ENCODE peak calls at places on chromosome 7, in eight cellular contexts. One of them, this sample, is unnamed.

GRCh38 chr7:115145512-115145911 is 223.6 kb downstream of the MDFIC start:
- DNase-seq in HepG2: no peak
- DNase-seq in sigmoid colon: no peak
- DNase-seq in SK-N-MC: no peak
- DNase-seq in HCT116: no peak
- DNase-seq in breast epithelium: no peak
- DNase-seq in SK-N-SH: no peak
- DNase-seq in K562: no peak
- DNase-seq in this sample: no peak

GRCh38 chr7:150402671-150403321 is 23.7 kb downstream of the ZNF775 start:
- DNase-seq in HepG2: peak; percentile 76
- DNase-seq in sigmoid colon: peak; percentile 42
- DNase-seq in SK-N-MC: no peak
- DNase-seq in HCT116: no peak
- DNase-seq in breast epithelium: no peak
- DNase-seq in SK-N-SH: no peak
- DNase-seq in K562: no peak
- DNase-seq in this sample: no peak

GRCh38 chr7:105352922-105353668 is 35.6 kb downstream of the SRPK2 start:
- DNase-seq in HepG2: no peak
- DNase-seq in sigmoid colon: no peak
- DNase-seq in SK-N-MC: no peak
- DNase-seq in HCT116: no peak
- DNase-seq in breast epithelium: no peak
- DNase-seq in SK-N-SH: no peak
- DNase-seq in K562: no peak
- DNase-seq in this sample: no peak

GRCh38 chr7:3605222-3605621 is 304.2 kb downstream of the SDK1 start:
- DNase-seq in HepG2: no peak
- DNase-seq in sigmoid colon: no peak
- DNase-seq in SK-N-MC: no peak
- DNase-seq in HCT116: no peak
- DNase-seq in breast epithelium: no peak
- DNase-seq in SK-N-SH: no peak
- DNase-seq in K562: no peak
- DNase-seq in this sample: no peak

GRCh38 chr7:105131033-105131656 is 117.1 kb downstream of the KMT2E start:
- DNase-seq in HepG2: no peak
- DNase-seq in sigmoid colon: no peak
- DNase-seq in SK-N-MC: no peak
- DNase-seq in HCT116: no peak
- DNase-seq in breast epithelium: no peak
- DNase-seq in SK-N-SH: no peak
- DNase-seq in K562: peak; percentile 84
- DNase-seq in this sample: no peak

GRCh38 chr7:7791523-7791922 is 73.1 kb upstream of the RPA3 start:
- DNase-seq in HepG2: no peak
- DNase-seq in sigmoid colon: no peak
- DNase-seq in SK-N-MC: no peak
- DNase-seq in HCT116: no peak
- DNase-seq in breast epithelium: no peak
- DNase-seq in SK-N-SH: no peak
- DNase-seq in K562: no peak
- DNase-seq in this sample: no peak

GRCh38 chr7:155696747-155697146 is 52.3 kb downstream of the RBM33 start:
- DNase-seq in HepG2: no peak
- DNase-seq in sigmoid colon: no peak
- DNase-seq in SK-N-MC: no peak
- DNase-seq in HCT116: no peak
- DNase-seq in breast epithelium: no peak
- DNase-seq in SK-N-SH: no peak
- DNase-seq in K562: no peak
- DNase-seq in this sample: no peak

GRCh38 chr7:103626776-103627175 is 180.8 kb upstream of the SLC26A5 start:
- DNase-seq in HepG2: no peak
- DNase-seq in sigmoid colon: no peak
- DNase-seq in SK-N-MC: no peak
- DNase-seq in HCT116: no peak
- DNase-seq in breast epithelium: no peak
- DNase-seq in SK-N-SH: no peak
- DNase-seq in K562: no peak
- DNase-seq in this sample: no peak

GRCh38 chr7:33418251-33418701 is 288.9 kb downstream of the BBS9 start:
- DNase-seq in HepG2: no peak
- DNase-seq in sigmoid colon: no peak
- DNase-seq in SK-N-MC: no peak
- DNase-seq in HCT116: no peak
- DNase-seq in breast epithelium: no peak
- DNase-seq in SK-N-SH: no peak
- DNase-seq in K562: no peak
- DNase-seq in this sample: no peak

GRCh38 chr7:127810691-127811660 is 159.0 kb downstream of the SND1 start:
- DNase-seq in HepG2: no peak
- DNase-seq in sigmoid colon: no peak
- DNase-seq in SK-N-MC: no peak
- DNase-seq in HCT116: no peak
- DNase-seq in breast epithelium: no peak
- DNase-seq in SK-N-SH: no peak
- DNase-seq in K562: no peak
- DNase-seq in this sample: no peak

GRCh38 chr7:1531263-1531978 is 919 bp downstream of the MAFK start:
- DNase-seq in HepG2: no peak
- DNase-seq in sigmoid colon: peak; percentile 79
- DNase-seq in SK-N-MC: no peak
- DNase-seq in HCT116: no peak
- DNase-seq in breast epithelium: no peak
- DNase-seq in SK-N-SH: peak; percentile 76
- DNase-seq in K562: peak; percentile 42
- DNase-seq in this sample: no peak

GRCh38 chr7:115340828-115341227 is 418.9 kb downstream of the MDFIC start:
- DNase-seq in HepG2: no peak
- DNase-seq in sigmoid colon: no peak
- DNase-seq in SK-N-MC: no peak
- DNase-seq in HCT116: peak; percentile 47
- DNase-seq in breast epithelium: no peak
- DNase-seq in SK-N-SH: no peak
- DNase-seq in K562: no peak
- DNase-seq in this sample: no peak

DNA sequence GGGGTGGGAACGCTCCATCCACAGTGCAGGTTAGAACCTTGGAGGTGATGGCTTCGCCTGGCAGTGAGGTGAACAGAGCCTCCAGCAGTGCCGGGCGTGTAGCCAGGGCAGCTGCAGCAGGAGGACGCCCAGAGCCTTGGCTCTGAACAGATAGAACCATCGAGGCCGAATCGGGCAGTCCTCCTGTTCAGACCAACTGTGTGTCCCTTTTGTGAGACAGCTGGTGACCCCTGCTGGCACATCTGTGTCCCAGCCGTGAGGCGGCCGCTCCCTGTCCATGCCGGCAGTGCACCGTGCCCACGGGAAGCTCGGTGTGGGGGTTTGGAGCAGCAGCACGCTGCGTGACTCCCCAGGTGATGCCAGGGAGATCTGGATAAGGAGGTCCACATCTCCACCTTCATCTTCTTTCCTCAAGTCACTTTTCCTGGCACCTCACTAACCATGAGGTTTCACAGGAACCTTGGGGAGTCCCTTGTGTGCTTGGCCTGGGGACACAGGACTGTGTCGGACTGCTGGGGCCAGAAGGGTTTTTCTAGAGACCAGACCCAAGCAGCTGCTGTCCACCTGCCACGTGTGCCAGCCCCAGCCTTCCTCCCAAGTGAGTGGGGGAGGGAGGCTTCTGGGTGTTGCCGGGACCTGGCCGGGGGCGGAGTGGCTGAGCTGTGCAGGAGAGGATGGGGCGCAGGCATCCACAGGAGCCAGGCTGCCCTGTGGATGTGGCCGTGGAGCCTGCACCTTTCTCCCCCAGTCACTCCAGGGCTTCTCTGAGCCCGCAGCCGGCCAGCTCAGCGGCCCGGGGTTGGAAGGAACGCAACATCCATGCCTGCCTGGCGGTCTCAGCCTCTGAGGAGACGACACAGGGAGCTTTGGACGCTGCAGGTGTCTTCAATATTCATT is 69.4 kb downstream of the DNAJB6 start:
- DNase-seq in HepG2: no peak
- DNase-seq in sigmoid colon: peak; percentile 55
- DNase-seq in SK-N-MC: no peak
- DNase-seq in HCT116: no peak
- DNase-seq in breast epithelium: no peak
- DNase-seq in SK-N-SH: peak; percentile 83
- DNase-seq in K562: peak; percentile 55
- DNase-seq in this sample: no peak
- TF ChIP-seq POLR2AphosphoS5 in HepG2: no peak
- TF ChIP-seq POLR2AphosphoS5 in sigmoid colon: no peak
- TF ChIP-seq POLR2AphosphoS5 in SK-N-MC: no peak
- TF ChIP-seq POLR2AphosphoS5 in HCT116: no peak
- TF ChIP-seq POLR2AphosphoS5 in breast epithelium: no peak
- TF ChIP-seq POLR2AphosphoS5 in SK-N-SH: no peak
- TF ChIP-seq POLR2AphosphoS5 in K562: no peak
- TF ChIP-seq POLR2AphosphoS5 in this sample: no peak

GRCh38 chr7:22361795-22362194 is 4.8 kb upstream of the RAPGEF5 start:
- DNase-seq in HepG2: no peak
- DNase-seq in sigmoid colon: no peak
- DNase-seq in SK-N-MC: no peak
- DNase-seq in HCT116: no peak
- DNase-seq in breast epithelium: peak; percentile 82
- DNase-seq in SK-N-SH: no peak
- DNase-seq in K562: no peak
- DNase-seq in this sample: peak; percentile 13
- H3K27ac ChIP-seq in HepG2: no peak overlapping the region
- H3K27ac ChIP-seq in sigmoid colon: no peak overlapping the region
- H3K27ac ChIP-seq in SK-N-MC: no peak overlapping the region
- H3K27ac ChIP-seq in HCT116: no peak overlapping the region
- H3K27ac ChIP-seq in breast epithelium: peak overlapping the region; percentile 67
- H3K27ac ChIP-seq in SK-N-SH: no peak overlapping the region
- H3K27ac ChIP-seq in K562: no peak overlapping the region
- H3K27ac ChIP-seq in this sample: no peak overlapping the region

DNA sequence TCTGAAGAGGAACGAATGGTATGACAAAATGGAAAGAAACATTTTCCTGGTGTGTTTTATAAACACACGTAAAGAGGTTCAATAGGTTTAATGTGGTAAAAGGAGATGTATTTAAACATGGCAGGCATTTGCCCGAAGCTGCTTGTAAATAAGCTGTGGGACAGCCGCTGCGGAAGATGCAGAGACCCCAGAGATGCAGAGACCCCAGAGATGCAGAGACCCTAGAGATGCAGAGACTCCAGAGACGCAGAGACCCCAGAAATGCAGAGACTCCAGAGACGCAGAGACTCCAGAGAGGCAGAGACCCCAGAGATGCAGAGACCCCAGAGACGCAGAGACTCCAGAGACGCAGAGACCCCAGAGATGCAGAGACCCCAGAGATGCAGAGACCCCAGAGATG is 534.1 kb downstream of the PTPRN2 start:
- DNase-seq in HepG2: no peak
- DNase-seq in sigmoid colon: no peak
- DNase-seq in SK-N-MC: no peak
- DNase-seq in HCT116: no peak
- DNase-seq in breast epithelium: no peak
- DNase-seq in SK-N-SH: no peak
- DNase-seq in K562: no peak
- DNase-seq in this sample: no peak
- H3K9me3 ChIP-seq in HepG2: no peaks in the 10 kb centered on the region
- H3K9me3 ChIP-seq in sigmoid colon: no peaks in the 10 kb centered on the region
- H3K9me3 ChIP-seq in SK-N-MC: no peaks in the 10 kb centered on the region
- H3K9me3 ChIP-seq in HCT116: peaks cover 4% of the 10 kb centered on the region
- H3K9me3 ChIP-seq in breast epithelium: no peaks in the 10 kb centered on the region
- H3K9me3 ChIP-seq in SK-N-SH: peaks cover 4% of the 10 kb centered on the region
- H3K9me3 ChIP-seq in K562: no peaks in the 10 kb centered on the region
- H3K9me3 ChIP-seq in this sample: no peaks in the 10 kb centered on the region

DNA sequence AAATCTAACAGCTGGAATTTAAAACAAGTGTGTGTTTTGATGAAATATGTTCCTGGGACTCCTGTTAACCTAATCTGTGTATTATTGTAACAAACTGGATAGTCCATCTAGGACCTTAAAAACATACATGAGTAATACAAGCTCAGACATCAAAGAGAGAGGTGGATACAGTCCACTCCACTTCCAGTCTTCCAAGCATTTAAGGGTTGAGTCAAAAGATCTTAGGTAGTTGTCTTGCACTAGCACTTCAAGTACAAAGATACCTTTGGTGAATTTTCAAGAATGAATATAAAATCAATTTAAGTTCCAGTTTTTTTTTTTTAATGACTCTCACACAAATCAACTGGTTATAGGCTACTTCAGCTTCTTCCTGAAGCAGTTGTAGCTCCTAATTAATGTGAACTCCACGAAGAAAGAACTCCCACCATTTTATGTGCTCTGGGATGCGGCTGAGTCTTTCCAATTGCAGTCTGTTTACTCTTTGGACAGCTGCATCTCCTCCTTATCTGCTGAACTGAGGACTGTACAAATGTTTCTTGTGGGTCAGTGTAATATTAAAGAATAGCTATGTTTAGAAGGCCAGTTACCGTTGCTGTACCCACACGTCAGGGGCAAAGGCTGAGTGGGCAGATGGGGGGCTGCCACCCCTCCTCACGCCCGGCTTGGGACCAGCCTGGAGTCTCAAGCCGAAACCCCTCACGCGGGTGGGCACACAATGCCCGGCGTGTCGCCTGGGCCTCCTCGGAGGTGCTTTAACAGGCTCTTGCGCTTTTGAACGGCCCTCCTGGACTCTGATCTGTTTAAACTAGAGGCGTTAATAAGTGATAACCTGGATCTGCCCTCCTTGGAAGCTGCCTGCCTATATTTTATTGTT is 2.9 kb upstream of the IGF2BP3 start:
- DNase-seq in HepG2: peak; percentile 32
- DNase-seq in sigmoid colon: no peak
- DNase-seq in SK-N-MC: no peak
- DNase-seq in HCT116: no peak
- DNase-seq in breast epithelium: no peak
- DNase-seq in SK-N-SH: peak; percentile 59
- DNase-seq in K562: peak; percentile 18
- DNase-seq in this sample: no peak
- TF ChIP-seq POLR2AphosphoS5 in HepG2: no peak
- TF ChIP-seq POLR2AphosphoS5 in sigmoid colon: no peak
- TF ChIP-seq POLR2AphosphoS5 in SK-N-MC: no peak
- TF ChIP-seq POLR2AphosphoS5 in HCT116: no peak
- TF ChIP-seq POLR2AphosphoS5 in breast epithelium: no peak
- TF ChIP-seq POLR2AphosphoS5 in SK-N-SH: peak; percentile 14
- TF ChIP-seq POLR2AphosphoS5 in K562: no peak
- TF ChIP-seq POLR2AphosphoS5 in this sample: no peak

GRCh38 chr7:159013181-159013690 is 131.4 kb downstream of the VIPR2 start:
- DNase-seq in HepG2: no peak
- DNase-seq in sigmoid colon: no peak
- DNase-seq in SK-N-MC: no peak
- DNase-seq in HCT116: no peak
- DNase-seq in breast epithelium: no peak
- DNase-seq in SK-N-SH: no peak
- DNase-seq in K562: no peak
- DNase-seq in this sample: no peak
- H3K27ac ChIP-seq in HepG2: no peak overlapping the region
- H3K27ac ChIP-seq in sigmoid colon: peak overlapping the region; percentile 85
- H3K27ac ChIP-seq in SK-N-MC: no peak overlapping the region
- H3K27ac ChIP-seq in HCT116: no peak overlapping the region
- H3K27ac ChIP-seq in breast epithelium: peak overlapping the region; percentile 91
- H3K27ac ChIP-seq in SK-N-SH: no peak overlapping the region
- H3K27ac ChIP-seq in K562: no peak overlapping the region
- H3K27ac ChIP-seq in this sample: peak overlapping the region; percentile 79

GRCh38 chr7:63037242-63037641 is 961.4 kb upstream of the ZNF722 start:
- DNase-seq in HepG2: no peak
- DNase-seq in sigmoid colon: no peak
- DNase-seq in SK-N-MC: no peak
- DNase-seq in HCT116: no peak
- DNase-seq in breast epithelium: no peak
- DNase-seq in SK-N-SH: no peak
- DNase-seq in K562: no peak
- DNase-seq in this sample: no peak
- H3K9me3 ChIP-seq in HepG2: peaks cover 95% of the 10 kb centered on the region
- H3K9me3 ChIP-seq in sigmoid colon: peaks cover 24% of the 10 kb centered on the region
- H3K9me3 ChIP-seq in SK-N-MC: no peaks in the 10 kb centered on the region
- H3K9me3 ChIP-seq in HCT116: peaks cover 17% of the 10 kb centered on the region
- H3K9me3 ChIP-seq in breast epithelium: peaks cover 22% of the 10 kb centered on the region
- H3K9me3 ChIP-seq in SK-N-SH: peaks cover 4% of the 10 kb centered on the region
- H3K9me3 ChIP-seq in K562: peaks cover 2% of the 10 kb centered on the region
- H3K9me3 ChIP-seq in this sample: no peaks in the 10 kb centered on the region